ENCODE peak calls at places on chromosomes 6 and 20, in four cellular contexts. O, F, E and V are unnamed samples.

GRCh38 chr20:62364911-62365736 is 2.0 kb downstream of the LAMA5 start:
- DNase-seq in E (peak), O (no peak), F (no peak), V (no peak)

GRCh38 chr6:12369781-12370262 is 79.7 kb downstream of the EDN1 start:
- DNase-seq in E (no peak), F (no peak), O (peak), V (no peak)

GRCh38 chr6:72861935-72862432 is 240.1 kb downstream of the KCNQ5 start:
- DNase-seq in E (no peak), O (no peak), F (peak), V (peak)

GRCh38 chr6:16698988-16699868 is 62.0 kb downstream of the ATXN1 start:
- DNase-seq in O (no peak), F (peak), E (no peak), V (no peak)

GRCh38 chr20:12207875-12208274 is 290.2 kb downstream of the BTBD3 start:
- DNase-seq in F (peak), O (peak), E (no peak), V (no peak)

GRCh38 chr6:3377536-3378397 is 79.1 kb downstream of the SLC22A23 start:
- DNase-seq in E (no peak), F (no peak), O (no peak), V (no peak)

GRCh38 chr6:28683945-28684538 is 158.4 kb downstream of the GPX5 start:
- DNase-seq in O (peak), F (peak), E (no peak), V (no peak)

GRCh38 chr6:123838612-123839279 is 35.1 kb downstream of the NKAIN2 start:
- DNase-seq in O (no peak), F (no peak), E (no peak), V (no peak)

GRCh38 chr20:32893878-32894483 is 35.3 kb downstream of the EFCAB8 start:
- DNase-seq in E (no peak), O (peak), F (no peak), V (no peak)

GRCh38 chr6:56668158-56668557 is 25.5 kb upstream of the DST start:
- DNase-seq in O (no peak), F (no peak), E (no peak), V (no peak)

GRCh38 chr6:28758046-28758817 is 165.6 kb downstream of the TRIM27 start:
- DNase-seq in O (peak), E (peak), F (no peak), V (no peak)

GRCh38 chr6:24666097-24666615 is 543 bp downstream of the TDP2 start:
- DNase-seq in O (peak), E (peak), F (peak), V (no peak)

GRCh38 chr6:11323666-11324452 is 91.4 kb upstream of the NEDD9 start:
- DNase-seq in F (no peak), O (no peak), E (no peak), V (no peak)

GRCh38 chr20:47500554-47500953 is 1.1 kb upstream of the NCOA3 start:
- DNase-seq in F (no peak), E (no peak), O (no peak), V (no peak)

GRCh38 chr20:37396520-37397075 is 50.7 kb downstream of the SRC start:
- DNase-seq in E (no peak), O (no peak), F (no peak), V (no peak)

GRCh38 chr6:53115741-53116140 is 32.9 kb downstream of the GCM1 start:
- DNase-seq in O (no peak), E (no peak), F (no peak), V (no peak)

GRCh38 chr6:108408861-108409260 is 114.0 kb downstream of the AFG1L start:
- DNase-seq in O (no peak), F (no peak), E (no peak), V (no peak)

GRCh38 chr6:35302604-35303218 is 5.1 kb downstream of the DEF6 start:
- DNase-seq in F (no peak), O (peak), E (no peak), V (no peak)

GRCh38 chr20:17622086-17622850 is 52.4 kb downstream of the DSTN start:
- DNase-seq in F (no peak), E (peak), O (no peak), V (no peak)

GRCh38 chr6:125812394-125813231 is 21.9 kb downstream of the NCOA7 start:
- DNase-seq in F (peak), E (no peak), O (no peak), V (peak)

GRCh38 chr20:34570859-34571306 is 12.4 kb downstream of the MAP1LC3A start:
- DNase-seq in F (peak), E (no peak), O (no peak), V (no peak)

GRCh38 chr6:90764001-90764400 is 177.1 kb upstream of the MAP3K7 start:
- DNase-seq in O (no peak), E (no peak), F (no peak), V (peak)

GRCh38 chr20:63639093-63639860 is 12.4 kb upstream of the GMEB2 start:
- DNase-seq in E (no peak), F (no peak), O (peak), V (no peak)

GRCh38 chr6:154732824-154733609 is at the start of gene SCAF8:
- DNase-seq in O (peak), E (peak), F (peak), V (peak)

GRCh38 chr6:76790881-76791280 is 672.4 kb downstream of the HTR1B start:
- DNase-seq in O (no peak), E (no peak), F (peak), V (no peak)

GRCh38 chr6:138544521-138544920 is 45.2 kb upstream of the NHSL1 start:
- DNase-seq in O (no peak), F (peak), E (no peak), V (no peak)
- H3K4me3 ChIP-seq in O (no peak), F (no peak), E (no peak), V (peak)

DNA sequence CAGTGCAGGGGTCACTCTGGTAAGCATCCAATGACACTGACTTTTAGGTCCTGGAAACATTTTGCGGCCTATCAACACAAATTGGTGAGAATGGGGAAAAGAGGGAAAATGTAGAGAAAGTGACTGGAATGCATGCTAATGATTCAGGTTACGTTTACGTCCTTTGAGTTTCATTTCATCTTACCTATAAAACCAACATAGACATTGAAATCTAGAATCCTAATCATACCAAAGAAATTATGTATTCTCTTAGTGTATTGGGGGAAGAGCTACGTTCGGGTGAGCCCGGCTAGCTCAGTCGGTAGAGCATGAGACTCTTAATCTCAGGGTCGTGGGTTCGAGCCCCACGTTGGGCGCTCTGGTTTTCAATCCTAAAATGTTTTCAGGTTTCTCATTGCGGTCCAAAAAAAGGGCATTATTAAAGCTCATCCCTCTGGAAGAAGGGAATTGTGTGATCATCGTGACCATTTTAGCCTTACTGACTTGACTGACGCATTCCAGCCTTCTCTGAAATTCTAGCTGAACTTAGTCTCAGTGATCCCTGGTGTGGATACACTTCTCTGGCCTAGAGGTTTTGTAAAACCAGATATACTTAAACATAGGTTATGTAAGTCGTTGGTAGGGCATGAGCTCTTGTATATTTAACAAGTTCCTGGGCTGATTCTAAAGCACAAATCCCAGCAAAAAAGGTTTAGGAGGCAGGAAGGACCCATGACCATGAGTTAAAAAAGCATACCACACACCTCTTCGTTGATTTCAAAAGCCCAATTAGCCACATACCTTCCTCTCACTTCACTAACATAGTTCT is 18.3 kb downstream of the HMGN4 start:
- DNase-seq in O (peak), F (peak), E (peak), V (no peak)
- H3K4me3 ChIP-seq in O (peak), F (peak), E (no peak), V (peak)

DNA sequence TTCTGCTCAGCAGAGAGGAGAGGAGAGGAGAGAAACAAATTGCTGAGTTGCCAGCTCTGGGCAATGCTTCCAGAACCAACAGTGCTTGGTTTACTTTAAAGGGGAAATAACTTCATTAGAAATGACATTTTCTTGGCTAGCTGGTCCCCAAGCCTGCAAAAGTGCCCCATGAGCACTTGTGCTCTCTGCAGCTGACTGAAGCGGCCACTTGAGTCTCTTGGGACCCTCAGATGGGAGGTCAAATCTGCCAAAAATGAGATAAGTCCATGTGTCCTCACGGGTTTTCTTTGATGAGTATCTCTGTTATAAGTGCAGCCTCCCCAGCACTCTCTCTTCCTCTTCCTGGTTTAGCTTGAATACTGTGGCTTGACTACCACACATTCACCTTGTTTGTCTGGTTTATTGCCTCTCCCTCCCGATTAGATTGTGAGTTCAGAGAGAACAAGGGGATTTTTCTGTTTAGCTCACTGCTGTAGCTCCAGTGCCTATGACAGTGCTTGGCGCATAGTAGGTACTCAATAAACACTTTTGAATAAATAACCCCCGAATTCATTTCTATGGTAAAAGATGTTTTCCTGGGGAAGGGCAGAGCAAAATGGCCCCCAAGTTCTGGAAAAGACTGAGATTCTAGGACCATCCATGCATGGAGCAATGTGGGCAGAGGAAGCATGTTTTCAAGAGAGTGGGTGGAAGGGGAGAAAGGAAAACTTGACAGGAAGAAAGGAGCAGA is 7.0 kb upstream of the RIN2 start:
- DNase-seq in E (no peak), F (no peak), O (no peak), V (no peak)
- H3K4me3 ChIP-seq in E (no peak), F (no peak), O (no peak), V (no peak)

DNA sequence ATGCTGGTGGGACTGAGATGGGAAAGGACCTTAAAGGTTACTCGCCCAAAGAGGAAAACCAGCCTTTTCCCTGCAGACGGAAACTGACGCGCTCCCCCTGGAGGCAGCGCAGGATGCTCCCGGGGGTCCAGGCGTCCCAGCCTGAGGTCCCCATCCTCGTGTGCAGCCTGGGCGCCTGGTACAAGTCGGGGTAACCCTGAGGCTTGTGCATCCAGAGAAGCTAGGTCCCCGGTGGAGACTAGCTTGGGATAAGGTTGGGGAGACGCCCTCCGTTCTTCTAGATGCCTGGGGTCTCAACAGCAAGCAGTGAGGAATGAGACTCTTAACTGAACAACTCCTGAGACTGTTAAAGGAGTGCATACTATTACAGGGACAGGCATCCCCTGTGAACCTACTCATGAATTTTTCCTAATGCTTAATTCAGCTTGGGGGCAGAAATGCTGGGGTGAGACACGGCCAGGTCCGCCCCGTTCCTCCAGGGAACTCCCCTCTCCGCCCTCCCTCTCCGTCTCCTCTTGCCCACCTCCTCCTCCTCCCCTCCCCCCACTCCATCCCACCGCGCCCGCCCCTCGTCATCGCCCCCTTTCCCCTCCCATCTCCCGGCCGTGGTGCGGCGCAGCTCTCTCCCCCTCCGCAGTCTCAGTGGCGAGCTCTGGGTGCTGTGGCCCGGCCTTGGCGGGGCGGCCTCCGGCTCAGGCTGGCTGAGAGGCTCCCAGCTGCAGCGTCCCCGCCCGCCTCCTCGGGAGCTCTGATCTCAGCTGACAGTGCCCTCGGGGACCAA is at the start of gene PRSS35:
- DNase-seq in E (peak), F (peak), O (no peak), V (no peak)
- H3K4me3 ChIP-seq in E (peak), F (peak), O (no peak), V (peak)

GRCh38 chr6:127366281-127367022 is 23.0 kb upstream of the ECHDC1 start:
- DNase-seq in E (no peak), F (peak), O (no peak), V (no peak)

GRCh38 chr6:127367023-127367375 is 23.6 kb upstream of the ECHDC1 start:
- DNase-seq in F (no peak), O (no peak), E (no peak), V (no peak)

DNA sequence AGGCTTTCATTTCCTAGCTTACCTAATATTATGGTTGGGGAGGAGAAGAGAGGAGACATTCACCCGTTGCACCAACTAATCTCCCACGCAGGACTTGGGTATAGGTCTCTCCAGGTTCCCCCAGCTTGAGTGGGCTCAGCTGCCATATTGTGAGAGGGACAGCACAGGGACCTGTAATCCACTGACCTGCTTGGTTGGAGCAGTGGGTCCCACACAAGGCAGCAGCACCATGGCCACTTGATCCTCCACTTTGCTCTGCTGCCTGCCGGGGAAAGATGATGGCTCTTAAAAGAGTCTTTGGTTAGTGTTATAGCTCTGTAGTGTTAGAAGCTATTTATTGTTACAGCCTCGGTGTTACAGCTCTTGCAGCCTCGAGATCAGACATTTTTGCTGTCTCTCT is 22.5 kb upstream of the ECHDC1 start:
- DNase-seq in E (no peak), O (no peak), F (no peak), V (no peak)
- H3K4me3 ChIP-seq in E (no peak), O (no peak), F (peak), V (no peak)

DNA sequence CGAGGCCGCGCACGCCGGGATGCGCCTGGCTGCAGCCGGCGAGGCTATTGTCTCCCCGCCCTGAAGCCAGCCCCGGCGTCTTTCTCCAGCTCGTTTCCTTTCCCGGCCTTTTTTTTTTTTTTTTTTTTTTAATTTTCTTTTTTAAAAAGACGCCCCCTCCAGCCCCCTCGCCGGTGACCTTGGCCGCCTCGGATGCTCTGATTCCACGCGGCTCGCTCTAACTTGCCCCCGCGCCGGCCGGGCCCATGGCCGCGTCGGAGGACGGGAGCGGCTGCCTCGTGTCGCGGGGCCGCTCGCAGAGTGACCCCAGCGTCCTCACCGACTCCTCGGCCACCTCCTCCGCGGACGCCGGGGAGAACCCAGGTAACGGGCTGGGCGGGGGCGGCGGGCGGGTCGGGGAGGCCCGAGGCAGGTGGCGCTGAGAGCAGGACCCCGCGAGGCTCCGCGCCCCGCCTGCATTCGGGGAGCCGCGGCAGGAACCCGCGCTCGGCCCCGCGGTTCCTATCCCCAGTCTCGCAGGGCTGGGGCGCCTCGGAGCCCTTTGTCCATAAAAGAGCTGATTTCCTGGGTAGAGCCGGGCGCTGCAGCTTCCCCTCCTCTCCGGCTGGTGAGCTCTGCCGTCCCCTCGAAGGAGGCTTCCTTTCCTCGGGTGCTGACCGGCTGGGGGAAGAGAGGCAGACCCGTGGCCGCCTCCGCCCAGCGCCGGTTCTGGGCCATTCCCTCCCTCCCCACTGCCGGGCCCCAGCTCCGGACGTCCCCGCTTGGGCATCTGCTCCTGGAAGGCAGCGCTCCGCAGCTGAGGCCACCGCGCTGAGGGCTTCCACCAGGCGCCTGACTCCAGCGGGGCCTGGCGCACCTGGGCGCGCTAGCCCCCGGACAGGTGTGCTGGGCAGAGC is 678 bp downstream of the PHACTR3 start:
- DNase-seq in F (no peak), E (no peak), O (no peak), V (no peak)
- H3K4me3 ChIP-seq in F (no peak), E (no peak), O (no peak), V (no peak)

GRCh38 chr20:10861619-10862018 is 187.8 kb upstream of the JAG1 start:
- DNase-seq in O (no peak), E (no peak), F (no peak), V (no peak)

GRCh38 chr20:10863337-10864060 is 189.7 kb upstream of the JAG1 start:
- DNase-seq in O (no peak), E (no peak), F (peak), V (peak)

GRCh38 chr20:10857362-10858070 is 183.7 kb upstream of the JAG1 start:
- DNase-seq in O (no peak), F (peak), E (no peak), V (peak)

GRCh38 chr20:10864076-10864672 is 190.4 kb upstream of the JAG1 start:
- DNase-seq in O (no peak), E (no peak), F (peak), V (peak)

GRCh38 chr20:10861086-10861485 is 187.3 kb upstream of the JAG1 start:
- DNase-seq in E (no peak), F (peak), O (no peak), V (peak)
- H3K4me3 ChIP-seq in E (no peak), F (no peak), O (no peak), V (no peak)

GRCh38 chr6:27129917-27130316 is 117.6 kb upstream of the PRSS16 start:
- DNase-seq in E (no peak), F (no peak), O (no peak), V (no peak)
- H3K4me3 ChIP-seq in E (no peak), F (no peak), O (peak), V (no peak)

DNA sequence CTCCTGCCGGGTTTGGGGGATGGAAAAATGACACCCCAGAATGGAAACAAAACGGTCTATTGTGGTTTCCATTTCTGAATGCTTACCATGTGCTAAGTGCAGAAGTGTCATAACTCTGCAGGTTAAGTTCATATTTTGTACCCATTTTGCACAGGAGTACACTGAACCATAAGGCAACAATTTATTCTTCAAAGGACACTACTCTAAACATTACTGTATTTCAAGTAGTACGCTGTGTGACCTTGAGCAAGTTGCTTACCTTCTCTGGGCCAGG is 9.8 kb upstream of the ID1 start:
- DNase-seq in O (no peak), E (no peak), F (no peak), V (no peak)
- H3K4me3 ChIP-seq in O (no peak), E (no peak), F (no peak), V (no peak)

GRCh38 chr6:40308533-40309306 is 278.4 kb downstream of the LRFN2 start:
- DNase-seq in O (peak), E (peak), F (peak), V (no peak)
- H3K4me3 ChIP-seq in O (no peak), E (no peak), F (no peak), V (no peak)